ENCODE peak calls at places on chromosomes 4 and X, in seven cellular contexts. One of them, this sample, is unnamed.

GRCh38 chrX:154378059-154378798 is 866 bp upstream of the EMD start:
- DNase-seq in IMR-90: peak; percentile 40
- DNase-seq in mesenchymal stem cell: no peak
- DNase-seq in mesendoderm: no peak
- DNase-seq in neuronal stem cell: no peak
- DNase-seq in H1: no peak
- DNase-seq in trophoblast cell: no peak
- DNase-seq in this sample: peak; percentile 46

GRCh38 chr4:4820264-4820663 is 39.2 kb upstream of the MSX1 start:
- DNase-seq in IMR-90: no peak
- DNase-seq in mesenchymal stem cell: no peak
- DNase-seq in mesendoderm: no peak
- DNase-seq in neuronal stem cell: no peak
- DNase-seq in H1: no peak
- DNase-seq in trophoblast cell: no peak
- DNase-seq in this sample: no peak

GRCh38 chr4:147640331-147640730 is 23.1 kb downstream of the TMEM184C start:
- DNase-seq in IMR-90: peak; percentile 59
- DNase-seq in mesenchymal stem cell: no peak
- DNase-seq in mesendoderm: no peak
- DNase-seq in neuronal stem cell: no peak
- DNase-seq in H1: no peak
- DNase-seq in trophoblast cell: no peak
- DNase-seq in this sample: no peak

GRCh38 chrX:109709129-109709631 is 23.9 kb downstream of the ACSL4 start:
- DNase-seq in IMR-90: peak; percentile 65
- DNase-seq in mesenchymal stem cell: peak; percentile 54
- DNase-seq in mesendoderm: peak; percentile 2
- DNase-seq in neuronal stem cell: no peak
- DNase-seq in H1: no peak
- DNase-seq in trophoblast cell: peak; percentile 25
- DNase-seq in this sample: no peak

GRCh38 chr4:20901851-20902250 is 201.6 kb downstream of the PACRGL start:
- DNase-seq in IMR-90: no peak
- DNase-seq in mesenchymal stem cell: no peak
- DNase-seq in mesendoderm: no peak
- DNase-seq in neuronal stem cell: no peak
- DNase-seq in H1: no peak
- DNase-seq in trophoblast cell: no peak
- DNase-seq in this sample: no peak

GRCh38 chr4:174362340-174362739 is 78.6 kb downstream of the CEP44 start:
- DNase-seq in IMR-90: no peak
- DNase-seq in mesenchymal stem cell: no peak
- DNase-seq in mesendoderm: no peak
- DNase-seq in neuronal stem cell: no peak
- DNase-seq in H1: no peak
- DNase-seq in trophoblast cell: peak; percentile 39
- DNase-seq in this sample: no peak

GRCh38 chr4:86909540-86909939 is 17.3 kb upstream of the C4orf36 start:
- DNase-seq in IMR-90: no peak
- DNase-seq in mesenchymal stem cell: no peak
- DNase-seq in mesendoderm: no peak
- DNase-seq in neuronal stem cell: no peak
- DNase-seq in H1: no peak
- DNase-seq in trophoblast cell: no peak
- DNase-seq in this sample: no peak

GRCh38 chr4:87227704-87228560 is 7.5 kb upstream of the KLHL8 start:
- DNase-seq in IMR-90: no peak
- DNase-seq in mesenchymal stem cell: no peak
- DNase-seq in mesendoderm: no peak
- DNase-seq in neuronal stem cell: no peak
- DNase-seq in H1: no peak
- DNase-seq in trophoblast cell: no peak
- DNase-seq in this sample: no peak

GRCh38 chr4:45985038-45985437 is 138.8 kb downstream of the GABRG1 start:
- DNase-seq in IMR-90: no peak
- DNase-seq in mesenchymal stem cell: no peak
- DNase-seq in mesendoderm: peak; percentile 77
- DNase-seq in neuronal stem cell: no peak
- DNase-seq in H1: no peak
- DNase-seq in trophoblast cell: no peak
- DNase-seq in this sample: no peak

GRCh38 chrX:124098089-124098488 is 136.6 kb downstream of the STAG2 start:
- DNase-seq in IMR-90: peak; percentile 51
- DNase-seq in mesenchymal stem cell: peak; percentile 36
- DNase-seq in mesendoderm: peak; percentile 13
- DNase-seq in neuronal stem cell: no peak
- DNase-seq in H1: no peak
- DNase-seq in trophoblast cell: peak; percentile 48
- DNase-seq in this sample: no peak

GRCh38 chr4:26179316-26179760 is 141.5 kb upstream of the RBPJ start:
- DNase-seq in IMR-90: no peak
- DNase-seq in mesenchymal stem cell: no peak
- DNase-seq in mesendoderm: no peak
- DNase-seq in neuronal stem cell: no peak
- DNase-seq in H1: no peak
- DNase-seq in trophoblast cell: no peak
- DNase-seq in this sample: no peak

GRCh38 chr4:122764071-122764807 is 31.7 kb downstream of the BBS12 start:
- DNase-seq in IMR-90: peak; percentile 75
- DNase-seq in mesenchymal stem cell: peak; percentile 62
- DNase-seq in mesendoderm: no peak
- DNase-seq in neuronal stem cell: no peak
- DNase-seq in H1: no peak
- DNase-seq in trophoblast cell: peak; percentile 48
- DNase-seq in this sample: no peak

GRCh38 chrX:147173586-147173985 is 359.0 kb upstream of the CXorf51A start:
- DNase-seq in IMR-90: no peak
- DNase-seq in mesenchymal stem cell: no peak
- DNase-seq in mesendoderm: no peak
- DNase-seq in neuronal stem cell: no peak
- DNase-seq in H1: no peak
- DNase-seq in trophoblast cell: peak; percentile 53
- DNase-seq in this sample: no peak

GRCh38 chrX:27445438-27445837 is 17.7 kb downstream of the PPP4R3C start:
- DNase-seq in IMR-90: no peak
- DNase-seq in mesenchymal stem cell: no peak
- DNase-seq in mesendoderm: no peak
- DNase-seq in neuronal stem cell: no peak
- DNase-seq in H1: no peak
- DNase-seq in trophoblast cell: no peak
- DNase-seq in this sample: no peak

GRCh38 chr4:38237139-38237538 is 276.9 kb downstream of the PTTG2 start:
- DNase-seq in IMR-90: peak; percentile 55
- DNase-seq in mesenchymal stem cell: peak; percentile 5
- DNase-seq in mesendoderm: no peak
- DNase-seq in neuronal stem cell: no peak
- DNase-seq in H1: no peak
- DNase-seq in trophoblast cell: peak; percentile 42
- DNase-seq in this sample: no peak

GRCh38 chr4:110643096-110643495 is 20.2 kb upstream of the PITX2 start:
- DNase-seq in IMR-90: no peak
- DNase-seq in mesenchymal stem cell: no peak
- DNase-seq in mesendoderm: peak; percentile 7
- DNase-seq in neuronal stem cell: no peak
- DNase-seq in H1: no peak
- DNase-seq in trophoblast cell: no peak
- DNase-seq in this sample: no peak

GRCh38 chr4:1329408-1330371 is 17.3 kb upstream of the UVSSA start:
- DNase-seq in IMR-90: no peak
- DNase-seq in mesenchymal stem cell: no peak
- DNase-seq in mesendoderm: no peak
- DNase-seq in neuronal stem cell: no peak
- DNase-seq in H1: no peak
- DNase-seq in trophoblast cell: peak; percentile 98
- DNase-seq in this sample: no peak

GRCh38 chr4:4317496-4318232 is 27.6 kb downstream of the ZBTB49 start:
- DNase-seq in IMR-90: no peak
- DNase-seq in mesenchymal stem cell: no peak
- DNase-seq in mesendoderm: no peak
- DNase-seq in neuronal stem cell: no peak
- DNase-seq in H1: no peak
- DNase-seq in trophoblast cell: no peak
- DNase-seq in this sample: no peak

GRCh38 chr4:2281575-2282343 is 19.9 kb upstream of the MXD4 start:
- DNase-seq in IMR-90: no peak
- DNase-seq in mesenchymal stem cell: no peak
- DNase-seq in mesendoderm: no peak
- DNase-seq in neuronal stem cell: no peak
- DNase-seq in H1: no peak
- DNase-seq in trophoblast cell: no peak
- DNase-seq in this sample: no peak

DNA sequence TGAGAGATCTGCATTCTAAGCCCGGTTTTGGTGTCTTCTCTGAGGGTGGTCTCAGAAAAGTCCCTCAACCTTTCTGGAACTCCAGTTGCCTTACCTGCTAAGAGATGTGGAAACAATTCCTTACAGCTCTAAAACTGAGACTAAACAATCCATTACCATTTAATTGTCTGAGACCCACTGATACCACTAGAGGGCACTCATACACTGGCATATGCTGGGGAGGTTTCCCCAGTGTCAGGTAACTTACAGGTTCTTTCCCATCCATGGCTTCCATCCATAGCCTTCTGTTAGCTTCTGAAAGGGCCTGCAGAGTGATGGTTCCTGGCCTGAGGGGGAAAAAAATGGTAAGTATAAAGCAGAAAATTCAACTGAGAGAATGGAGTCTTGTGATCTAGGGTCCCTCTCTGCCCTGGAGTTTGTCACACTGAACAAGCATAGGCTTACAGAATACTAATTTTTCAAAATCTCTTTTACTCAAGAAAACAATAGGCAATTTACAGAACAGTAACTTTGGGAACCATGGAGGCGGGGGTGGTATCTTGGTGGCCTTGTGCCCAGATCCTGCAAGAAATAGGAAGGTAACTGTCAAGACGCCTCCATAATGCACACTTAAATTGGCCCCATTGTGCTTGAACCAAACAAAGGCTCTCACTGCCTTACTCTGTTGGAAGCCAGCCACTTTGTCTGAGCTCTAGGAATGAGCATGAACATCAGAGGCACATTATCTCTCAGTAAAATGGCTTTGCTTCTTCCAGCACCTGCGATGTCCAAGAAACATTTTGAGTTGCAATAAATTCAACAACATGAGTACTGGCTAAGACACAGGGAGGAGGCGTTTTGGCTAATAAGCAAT is 236.1 kb downstream of the OPHN1 start:
- DNase-seq in IMR-90: peak; percentile 57
- DNase-seq in mesenchymal stem cell: peak; percentile 49
- DNase-seq in mesendoderm: peak; percentile 68
- DNase-seq in neuronal stem cell: peak; percentile 35
- DNase-seq in H1: no peak
- DNase-seq in trophoblast cell: peak; percentile 85
- DNase-seq in this sample: peak; percentile 37
- H3K4ac ChIP-seq in IMR-90: no peak overlapping the region
- H3K4ac ChIP-seq in mesenchymal stem cell: no peak overlapping the region
- H3K4ac ChIP-seq in mesendoderm: no peak overlapping the region
- H3K4ac ChIP-seq in neuronal stem cell: no peak overlapping the region
- H3K4ac ChIP-seq in H1: no peak overlapping the region
- H3K4ac ChIP-seq in trophoblast cell: no peak overlapping the region
- H3K4ac ChIP-seq in this sample: no peak overlapping the region

GRCh38 chrX:23803931-23804381 is 21.0 kb downstream of the SAT1 start:
- DNase-seq in IMR-90: peak; percentile 67
- DNase-seq in mesenchymal stem cell: peak; percentile 75
- DNase-seq in mesendoderm: no peak
- DNase-seq in neuronal stem cell: no peak
- DNase-seq in H1: no peak
- DNase-seq in trophoblast cell: peak; percentile 68
- DNase-seq in this sample: no peak
- H3K27ac ChIP-seq in IMR-90: no peak overlapping the region
- H3K27ac ChIP-seq in mesenchymal stem cell: peak overlapping the region; percentile 84
- H3K27ac ChIP-seq in mesendoderm: no peak overlapping the region
- H3K27ac ChIP-seq in neuronal stem cell: no peak overlapping the region
- H3K27ac ChIP-seq in H1: no peak overlapping the region
- H3K27ac ChIP-seq in trophoblast cell: no peak overlapping the region
- H3K27ac ChIP-seq in this sample: no peak overlapping the region

GRCh38 chr4:186889876-186890643 is 166.4 kb upstream of the FAT1 start:
- DNase-seq in IMR-90: no peak
- DNase-seq in mesenchymal stem cell: no peak
- DNase-seq in mesendoderm: no peak
- DNase-seq in neuronal stem cell: no peak
- DNase-seq in H1: no peak
- DNase-seq in trophoblast cell: no peak
- DNase-seq in this sample: no peak
- H3K4ac ChIP-seq in IMR-90: no peak overlapping the region
- H3K4ac ChIP-seq in mesenchymal stem cell: no peak overlapping the region
- H3K4ac ChIP-seq in mesendoderm: no peak overlapping the region
- H3K4ac ChIP-seq in neuronal stem cell: no peak overlapping the region
- H3K4ac ChIP-seq in H1: no peak overlapping the region
- H3K4ac ChIP-seq in trophoblast cell: no peak overlapping the region
- H3K4ac ChIP-seq in this sample: no peak overlapping the region

GRCh38 chrX:17038277-17038676 is 91.8 kb downstream of the REPS2 start:
- DNase-seq in IMR-90: no peak
- DNase-seq in mesenchymal stem cell: no peak
- DNase-seq in mesendoderm: no peak
- DNase-seq in neuronal stem cell: no peak
- DNase-seq in H1: no peak
- DNase-seq in trophoblast cell: no peak
- DNase-seq in this sample: no peak
- H3K27ac ChIP-seq in IMR-90: no peak overlapping the region
- H3K27ac ChIP-seq in mesenchymal stem cell: no peak overlapping the region
- H3K27ac ChIP-seq in mesendoderm: no peak overlapping the region
- H3K27ac ChIP-seq in neuronal stem cell: no peak overlapping the region
- H3K27ac ChIP-seq in H1: no peak overlapping the region
- H3K27ac ChIP-seq in trophoblast cell: no peak overlapping the region
- H3K27ac ChIP-seq in this sample: no peak overlapping the region

GRCh38 chrX:538311-538710 is 92.3 kb upstream of the SHOX start:
- DNase-seq in IMR-90: no peak
- DNase-seq in mesenchymal stem cell: no peak
- DNase-seq in mesendoderm: no peak
- DNase-seq in neuronal stem cell: no peak
- DNase-seq in H1: no peak
- DNase-seq in trophoblast cell: peak; percentile 66
- DNase-seq in this sample: no peak
- H3K4ac ChIP-seq in IMR-90: no peak overlapping the region
- H3K4ac ChIP-seq in mesenchymal stem cell: no peak overlapping the region
- H3K4ac ChIP-seq in mesendoderm: no peak overlapping the region
- H3K4ac ChIP-seq in neuronal stem cell: no peak overlapping the region
- H3K4ac ChIP-seq in H1: no peak overlapping the region
- H3K4ac ChIP-seq in trophoblast cell: no peak overlapping the region
- H3K4ac ChIP-seq in this sample: no peak overlapping the region

DNA sequence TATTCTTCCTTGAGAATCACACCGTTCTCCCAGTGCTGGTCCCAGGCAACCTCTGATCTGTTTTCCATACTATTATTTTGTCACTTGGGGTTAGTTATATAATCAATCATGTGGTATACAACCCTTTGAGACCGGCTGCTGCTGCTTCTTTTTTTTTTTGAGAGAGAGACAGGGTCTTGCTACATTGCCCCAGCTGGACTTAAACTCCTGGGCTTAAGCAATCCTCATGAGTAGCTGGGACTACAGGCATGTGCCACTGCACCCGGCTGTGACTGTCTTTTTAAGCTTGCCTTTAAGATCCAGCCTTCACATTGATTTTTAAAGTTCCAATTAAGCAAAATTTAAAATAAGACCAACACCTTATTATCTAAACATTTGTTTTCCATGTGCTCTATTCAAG is 86.7 kb upstream of the EXOC1L start:
- DNase-seq in IMR-90: no peak
- DNase-seq in mesenchymal stem cell: no peak
- DNase-seq in mesendoderm: no peak
- DNase-seq in neuronal stem cell: no peak
- DNase-seq in H1: no peak
- DNase-seq in trophoblast cell: no peak
- DNase-seq in this sample: no peak
- H3K27ac ChIP-seq in IMR-90: no peak overlapping the region
- H3K27ac ChIP-seq in mesenchymal stem cell: no peak overlapping the region
- H3K27ac ChIP-seq in mesendoderm: no peak overlapping the region
- H3K27ac ChIP-seq in neuronal stem cell: no peak overlapping the region
- H3K27ac ChIP-seq in H1: no peak overlapping the region
- H3K27ac ChIP-seq in trophoblast cell: no peak overlapping the region
- H3K27ac ChIP-seq in this sample: no peak overlapping the region